ENCODE peak calls at places on chromosomes 12 and 14, in four cellular contexts. One of them, this sample, is unnamed.

GRCh38 chr14:75340921-75341320 is 62.3 kb downstream of the FOS start:
- DNase-seq in HTR-8/SVneo: no peak
- DNase-seq in mucosa of gallbladder: peak; percentile 81
- DNase-seq in iris pigment epithelial cell: peak; percentile 8
- DNase-seq in this sample: no peak

GRCh38 chr12:110647669-110648068 is 33.7 kb downstream of the TCTN1 start:
- DNase-seq in HTR-8/SVneo: no peak
- DNase-seq in mucosa of gallbladder: no peak
- DNase-seq in iris pigment epithelial cell: no peak
- DNase-seq in this sample: no peak

GRCh38 chr12:92747151-92747550 is 44.4 kb downstream of the PLEKHG7 start:
- DNase-seq in HTR-8/SVneo: no peak
- DNase-seq in mucosa of gallbladder: no peak
- DNase-seq in iris pigment epithelial cell: no peak
- DNase-seq in this sample: no peak

GRCh38 chr14:103121161-103121845 is 2.0 kb upstream of the TNFAIP2 start:
- DNase-seq in HTR-8/SVneo: no peak
- DNase-seq in mucosa of gallbladder: peak; percentile 63
- DNase-seq in iris pigment epithelial cell: no peak
- DNase-seq in this sample: no peak

GRCh38 chr14:94970937-94971730 is 186.2 kb downstream of the DICER1 start:
- DNase-seq in HTR-8/SVneo: no peak
- DNase-seq in mucosa of gallbladder: no peak
- DNase-seq in iris pigment epithelial cell: no peak
- DNase-seq in this sample: no peak

GRCh38 chr12:132576701-132577100 is 33.7 kb downstream of the LRCOL1 start:
- DNase-seq in HTR-8/SVneo: no peak
- DNase-seq in mucosa of gallbladder: no peak
- DNase-seq in iris pigment epithelial cell: no peak
- DNase-seq in this sample: no peak

GRCh38 chr14:64401923-64402322 is 13.8 kb downstream of the MTHFD1 start:
- DNase-seq in HTR-8/SVneo: no peak
- DNase-seq in mucosa of gallbladder: no peak
- DNase-seq in iris pigment epithelial cell: no peak
- DNase-seq in this sample: no peak

GRCh38 chr14:105305350-105305749 is 4.5 kb upstream of the BRF1 start:
- DNase-seq in HTR-8/SVneo: no peak
- DNase-seq in mucosa of gallbladder: no peak
- DNase-seq in iris pigment epithelial cell: no peak
- DNase-seq in this sample: no peak

GRCh38 chr14:98945611-98946570 is 326.1 kb downstream of the BCL11B start:
- DNase-seq in HTR-8/SVneo: no peak
- DNase-seq in mucosa of gallbladder: no peak
- DNase-seq in iris pigment epithelial cell: no peak
- DNase-seq in this sample: no peak

GRCh38 chr12:122501489-122501989 is 807 bp upstream of the ZCCHC8 start:
- DNase-seq in HTR-8/SVneo: no peak
- DNase-seq in mucosa of gallbladder: no peak
- DNase-seq in iris pigment epithelial cell: no peak
- DNase-seq in this sample: no peak

GRCh38 chr12:81070846-81071245 is 7.0 kb upstream of the ACSS3 start:
- DNase-seq in HTR-8/SVneo: no peak
- DNase-seq in mucosa of gallbladder: no peak
- DNase-seq in iris pigment epithelial cell: peak; percentile 55
- DNase-seq in this sample: no peak

GRCh38 chr14:81435578-81436295 is 35.6 kb upstream of the STON2 start:
- DNase-seq in HTR-8/SVneo: no peak
- DNase-seq in mucosa of gallbladder: peak; percentile 31
- DNase-seq in iris pigment epithelial cell: peak; percentile 28
- DNase-seq in this sample: peak; percentile 75

GRCh38 chr12:89351489-89352241 is 636 bp downstream of the DUSP6 start:
- DNase-seq in HTR-8/SVneo: no peak
- DNase-seq in mucosa of gallbladder: no peak
- DNase-seq in iris pigment epithelial cell: no peak
- DNase-seq in this sample: peak; percentile 49

GRCh38 chr14:71668186-71668912 is 263.9 kb upstream of the RGS6 start:
- DNase-seq in HTR-8/SVneo: no peak
- DNase-seq in mucosa of gallbladder: no peak
- DNase-seq in iris pigment epithelial cell: peak; percentile 88
- DNase-seq in this sample: no peak

GRCh38 chr12:71849109-71849851 is 9.7 kb downstream of the TBC1D15 start:
- DNase-seq in HTR-8/SVneo: no peak
- DNase-seq in mucosa of gallbladder: no peak
- DNase-seq in iris pigment epithelial cell: no peak
- DNase-seq in this sample: no peak

GRCh38 chr14:68549057-68549421 is 243.8 kb downstream of the ZFP36L1 start:
- DNase-seq in HTR-8/SVneo: peak; percentile 91
- DNase-seq in mucosa of gallbladder: no peak
- DNase-seq in iris pigment epithelial cell: peak; percentile 89
- DNase-seq in this sample: peak; percentile 64

GRCh38 chr12:120720234-120720968 is 5.2 kb upstream of the ACADS start:
- DNase-seq in HTR-8/SVneo: no peak
- DNase-seq in mucosa of gallbladder: no peak
- DNase-seq in iris pigment epithelial cell: peak; percentile 86
- DNase-seq in this sample: peak; percentile 49

GRCh38 chr14:94801225-94801624 is 31.3 kb upstream of the GSC start:
- DNase-seq in HTR-8/SVneo: no peak
- DNase-seq in mucosa of gallbladder: no peak
- DNase-seq in iris pigment epithelial cell: no peak
- DNase-seq in this sample: no peak

GRCh38 chr14:56216631-56217379 is 98.6 kb downstream of the PELI2 start:
- DNase-seq in HTR-8/SVneo: no peak
- DNase-seq in mucosa of gallbladder: no peak
- DNase-seq in iris pigment epithelial cell: peak; percentile 47
- DNase-seq in this sample: no peak

GRCh38 chr12:98418357-98419075 is 96.9 kb upstream of the TMPO start:
- DNase-seq in HTR-8/SVneo: peak; percentile 73
- DNase-seq in mucosa of gallbladder: peak; percentile 94
- DNase-seq in iris pigment epithelial cell: peak; percentile 99
- DNase-seq in this sample: peak; percentile 99

GRCh38 chr14:75884198-75884611 is 97.6 kb downstream of the TGFB3 start:
- DNase-seq in HTR-8/SVneo: peak; percentile 41
- DNase-seq in mucosa of gallbladder: no peak
- DNase-seq in iris pigment epithelial cell: peak; percentile 96
- DNase-seq in this sample: peak; percentile 3

GRCh38 chr14:77066555-77067172 is 31.4 kb upstream of the CIPC start:
- DNase-seq in HTR-8/SVneo: no peak
- DNase-seq in mucosa of gallbladder: no peak
- DNase-seq in iris pigment epithelial cell: no peak
- DNase-seq in this sample: no peak

GRCh38 chr14:68683326-68683725 is 109.5 kb downstream of the ZFP36L1 start:
- DNase-seq in HTR-8/SVneo: no peak
- DNase-seq in mucosa of gallbladder: no peak
- DNase-seq in iris pigment epithelial cell: peak; percentile 70
- DNase-seq in this sample: peak; percentile 27

GRCh38 chr14:102034301-102034700 is 52.5 kb downstream of the HSP90AA1 start:
- DNase-seq in HTR-8/SVneo: no peak
- DNase-seq in mucosa of gallbladder: peak; percentile 21
- DNase-seq in iris pigment epithelial cell: no peak
- DNase-seq in this sample: peak; percentile 8

GRCh38 chr12:12007001-12007712 is 63.6 kb upstream of the BCL2L14 start:
- DNase-seq in HTR-8/SVneo: no peak
- DNase-seq in mucosa of gallbladder: no peak
- DNase-seq in iris pigment epithelial cell: peak; percentile 53
- DNase-seq in this sample: no peak

GRCh38 chr12:105464426-105464825 is 133.9 kb downstream of the C12orf75 start:
- DNase-seq in HTR-8/SVneo: no peak
- DNase-seq in mucosa of gallbladder: no peak
- DNase-seq in iris pigment epithelial cell: no peak
- DNase-seq in this sample: no peak

GRCh38 chr12:53726946-53727309 is 324 bp downstream of the CALCOCO1 start:
- DNase-seq in HTR-8/SVneo: no peak
- DNase-seq in mucosa of gallbladder: no peak
- DNase-seq in iris pigment epithelial cell: peak; percentile 28
- DNase-seq in this sample: peak; percentile 31

GRCh38 chr12:40010899-40011774 is 94.7 kb downstream of the SLC2A13 start:
- DNase-seq in HTR-8/SVneo: peak; percentile 10
- DNase-seq in mucosa of gallbladder: peak; percentile 64
- DNase-seq in iris pigment epithelial cell: peak; percentile 76
- DNase-seq in this sample: peak; percentile 91

GRCh38 chr12:49413796-49414195 is 46.5 kb downstream of the SPATS2 start:
- DNase-seq in HTR-8/SVneo: no peak
- DNase-seq in mucosa of gallbladder: no peak
- DNase-seq in iris pigment epithelial cell: peak; percentile 42
- DNase-seq in this sample: no peak

GRCh38 chr12:122793685-122794106 is 19.3 kb downstream of the CCDC62 start:
- DNase-seq in HTR-8/SVneo: peak; percentile 62
- DNase-seq in mucosa of gallbladder: no peak
- DNase-seq in iris pigment epithelial cell: peak; percentile 62
- DNase-seq in this sample: peak; percentile 75

GRCh38 chr14:75995372-75996041 is 9.9 kb downstream of the IFT43 start:
- DNase-seq in HTR-8/SVneo: no peak
- DNase-seq in mucosa of gallbladder: peak; percentile 53
- DNase-seq in iris pigment epithelial cell: peak; percentile 38
- DNase-seq in this sample: no peak

GRCh38 chr14:23302290-23303225 is at the start of gene PPP1R3E:
- DNase-seq in HTR-8/SVneo: peak; percentile 14
- DNase-seq in mucosa of gallbladder: peak; percentile 57
- DNase-seq in iris pigment epithelial cell: peak; percentile 62
- DNase-seq in this sample: peak; percentile 58

GRCh38 chr14:29016050-29016900 is 249.7 kb downstream of the FOXG1 start:
- DNase-seq in HTR-8/SVneo: peak; percentile 22
- DNase-seq in mucosa of gallbladder: peak; percentile 10
- DNase-seq in iris pigment epithelial cell: peak; percentile 57
- DNase-seq in this sample: peak; percentile 33

GRCh38 chr14:99938896-99939295 is 126.3 kb upstream of the EVL start:
- DNase-seq in HTR-8/SVneo: no peak
- DNase-seq in mucosa of gallbladder: no peak
- DNase-seq in iris pigment epithelial cell: no peak
- DNase-seq in this sample: no peak